ENCODE peak calls at places on chromosomes 12 and 14, in six cellular contexts. One of them, this sample, is unnamed.

GRCh38 chr12:55729592-55730446 is 1.0 kb upstream of the CD63 start:
- DNase-seq in SW 1271: peak
- DNase-seq in GM12892: peak
- DNase-seq in stimulated activated CD4-positive, alpha-beta T cell treated with anti-CD3 and anti-CD28 coated beads, Interleukin-15, amount 100 ng/mL, for 1 hour: no peak
- DNase-seq in occipital lobe: peak
- DNase-seq in dermis blood vessel endothelial cell: peak
- DNase-seq in this sample: peak

GRCh38 chr12:41724216-41724615 is 420.5 kb downstream of the GXYLT1 start:
- DNase-seq in SW 1271: no peak
- DNase-seq in GM12892: no peak
- DNase-seq in stimulated activated CD4-positive, alpha-beta T cell treated with anti-CD3 and anti-CD28 coated beads, Interleukin-15, amount 100 ng/mL, for 1 hour: no peak
- DNase-seq in occipital lobe: no peak
- DNase-seq in dermis blood vessel endothelial cell: no peak
- DNase-seq in this sample: no peak

GRCh38 chr14:88948199-88948598 is 123.7 kb downstream of the TTC8 start:
- DNase-seq in SW 1271: no peak
- DNase-seq in GM12892: no peak
- DNase-seq in stimulated activated CD4-positive, alpha-beta T cell treated with anti-CD3 and anti-CD28 coated beads, Interleukin-15, amount 100 ng/mL, for 1 hour: no peak
- DNase-seq in occipital lobe: no peak
- DNase-seq in dermis blood vessel endothelial cell: no peak
- DNase-seq in this sample: no peak

GRCh38 chr14:23067847-23068791 is 10.8 kb upstream of the CDH24 start:
- DNase-seq in SW 1271: no peak
- DNase-seq in GM12892: no peak
- DNase-seq in stimulated activated CD4-positive, alpha-beta T cell treated with anti-CD3 and anti-CD28 coated beads, Interleukin-15, amount 100 ng/mL, for 1 hour: no peak
- DNase-seq in occipital lobe: no peak
- DNase-seq in dermis blood vessel endothelial cell: no peak
- DNase-seq in this sample: peak

GRCh38 chr12:66877886-66878285 is 199.0 kb upstream of the GRIP1 start:
- DNase-seq in SW 1271: no peak
- DNase-seq in GM12892: no peak
- DNase-seq in stimulated activated CD4-positive, alpha-beta T cell treated with anti-CD3 and anti-CD28 coated beads, Interleukin-15, amount 100 ng/mL, for 1 hour: no peak
- DNase-seq in occipital lobe: no peak
- DNase-seq in dermis blood vessel endothelial cell: no peak
- DNase-seq in this sample: no peak

GRCh38 chr14:90383731-90384542 is 12.9 kb upstream of the CALM1 start:
- DNase-seq in SW 1271: no peak
- DNase-seq in GM12892: peak
- DNase-seq in stimulated activated CD4-positive, alpha-beta T cell treated with anti-CD3 and anti-CD28 coated beads, Interleukin-15, amount 100 ng/mL, for 1 hour: peak
- DNase-seq in occipital lobe: no peak
- DNase-seq in dermis blood vessel endothelial cell: peak
- DNase-seq in this sample: no peak

GRCh38 chr12:78470354-78471195 is 394.0 kb upstream of the SYT1 start:
- DNase-seq in SW 1271: peak
- DNase-seq in GM12892: no peak
- DNase-seq in stimulated activated CD4-positive, alpha-beta T cell treated with anti-CD3 and anti-CD28 coated beads, Interleukin-15, amount 100 ng/mL, for 1 hour: no peak
- DNase-seq in occipital lobe: no peak
- DNase-seq in dermis blood vessel endothelial cell: peak
- DNase-seq in this sample: peak

GRCh38 chr14:44040561-44040960 is 466.5 kb downstream of the FSCB start:
- DNase-seq in SW 1271: no peak
- DNase-seq in GM12892: no peak
- DNase-seq in stimulated activated CD4-positive, alpha-beta T cell treated with anti-CD3 and anti-CD28 coated beads, Interleukin-15, amount 100 ng/mL, for 1 hour: no peak
- DNase-seq in occipital lobe: no peak
- DNase-seq in dermis blood vessel endothelial cell: no peak
- DNase-seq in this sample: no peak

GRCh38 chr12:122062832-122063690 is 15.5 kb upstream of the MLXIP start:
- DNase-seq in SW 1271: no peak
- DNase-seq in GM12892: no peak
- DNase-seq in stimulated activated CD4-positive, alpha-beta T cell treated with anti-CD3 and anti-CD28 coated beads, Interleukin-15, amount 100 ng/mL, for 1 hour: no peak
- DNase-seq in occipital lobe: no peak
- DNase-seq in dermis blood vessel endothelial cell: peak
- DNase-seq in this sample: peak

GRCh38 chr12:79411791-79412190 is 279.0 kb downstream of the PAWR start:
- DNase-seq in SW 1271: no peak
- DNase-seq in GM12892: no peak
- DNase-seq in stimulated activated CD4-positive, alpha-beta T cell treated with anti-CD3 and anti-CD28 coated beads, Interleukin-15, amount 100 ng/mL, for 1 hour: no peak
- DNase-seq in occipital lobe: no peak
- DNase-seq in dermis blood vessel endothelial cell: no peak
- DNase-seq in this sample: no peak

GRCh38 chr12:29640589-29641345 is 143.0 kb downstream of the TMTC1 start:
- DNase-seq in SW 1271: no peak
- DNase-seq in GM12892: no peak
- DNase-seq in stimulated activated CD4-positive, alpha-beta T cell treated with anti-CD3 and anti-CD28 coated beads, Interleukin-15, amount 100 ng/mL, for 1 hour: no peak
- DNase-seq in occipital lobe: no peak
- DNase-seq in dermis blood vessel endothelial cell: peak
- DNase-seq in this sample: peak

GRCh38 chr14:33692762-33693161 is 258.1 kb downstream of the EGLN3 start:
- DNase-seq in SW 1271: no peak
- DNase-seq in GM12892: no peak
- DNase-seq in stimulated activated CD4-positive, alpha-beta T cell treated with anti-CD3 and anti-CD28 coated beads, Interleukin-15, amount 100 ng/mL, for 1 hour: no peak
- DNase-seq in occipital lobe: no peak
- DNase-seq in dermis blood vessel endothelial cell: peak
- DNase-seq in this sample: no peak

GRCh38 chr12:111757361-111758119 is 9.2 kb upstream of the ALDH2 start:
- DNase-seq in SW 1271: no peak
- DNase-seq in GM12892: no peak
- DNase-seq in stimulated activated CD4-positive, alpha-beta T cell treated with anti-CD3 and anti-CD28 coated beads, Interleukin-15, amount 100 ng/mL, for 1 hour: no peak
- DNase-seq in occipital lobe: peak
- DNase-seq in dermis blood vessel endothelial cell: no peak
- DNase-seq in this sample: peak

GRCh38 chr12:89525002-89525823 is 617 bp upstream of the GALNT4 start:
- DNase-seq in SW 1271: peak
- DNase-seq in GM12892: peak
- DNase-seq in stimulated activated CD4-positive, alpha-beta T cell treated with anti-CD3 and anti-CD28 coated beads, Interleukin-15, amount 100 ng/mL, for 1 hour: peak
- DNase-seq in occipital lobe: peak
- DNase-seq in dermis blood vessel endothelial cell: peak
- DNase-seq in this sample: peak

GRCh38 chr12:128969480-128970055 is 116.3 kb downstream of the GLT1D1 start:
- DNase-seq in SW 1271: peak
- DNase-seq in GM12892: peak
- DNase-seq in stimulated activated CD4-positive, alpha-beta T cell treated with anti-CD3 and anti-CD28 coated beads, Interleukin-15, amount 100 ng/mL, for 1 hour: no peak
- DNase-seq in occipital lobe: peak
- DNase-seq in dermis blood vessel endothelial cell: no peak
- DNase-seq in this sample: no peak

GRCh38 chr14:56810850-56811595 is 744 bp upstream of the OTX2 start:
- DNase-seq in SW 1271: no peak
- DNase-seq in GM12892: no peak
- DNase-seq in stimulated activated CD4-positive, alpha-beta T cell treated with anti-CD3 and anti-CD28 coated beads, Interleukin-15, amount 100 ng/mL, for 1 hour: no peak
- DNase-seq in occipital lobe: no peak
- DNase-seq in dermis blood vessel endothelial cell: no peak
- DNase-seq in this sample: no peak

This sample was measured in osteoblast.